ENCODE peak calls at places on chromosomes 12 and 14, in four cellular contexts. A is OCI-LY7, V is fibroblast of the aortic adventitia, W is coronary artery. F is an unnamed sample.
A peak's percentile ranks its signal among the peaks of the same experiment; 100 is the strongest.

GRCh38 chr14:36426836-36427235 is 93.2 kb downstream of the NKX2-1 start:
- DNase-seq in W (no peak), V (no peak), A (no peak), F (no peak)

GRCh38 chr12:75699728-75700496 is 188.5 kb upstream of the KRR1 start:
- DNase-seq in V (peak; percentile 79), W (no peak), A (no peak), F (no peak)

GRCh38 chr14:63204407-63205280 is at the start of gene RHOJ:
- DNase-seq in A (no peak), W (no peak), V (peak; percentile 45), F (no peak)

GRCh38 chr12:62659457-62660295 is 193.1 kb downstream of the MON2 start:
- DNase-seq in W (no peak), V (no peak), A (no peak), F (no peak)

GRCh38 chr12:15796493-15797141 is 7.4 kb upstream of the EPS8 start:
- DNase-seq in V (no peak), A (no peak), W (no peak), F (no peak)

GRCh38 chr12:110698171-110698902 is 9.4 kb upstream of the HVCN1 start:
- DNase-seq in W (peak; percentile 85), A (peak; percentile 93), V (peak; percentile 84), F (peak; percentile 71)

GRCh38 chr12:12333407-12333831 is 16.6 kb downstream of the MANSC1 start:
- DNase-seq in V (peak; percentile 90), A (no peak), W (no peak), F (no peak)

GRCh38 chr12:32659908-32660440 is 19.1 kb upstream of the DNM1L start:
- DNase-seq in A (no peak), W (no peak), V (no peak), F (no peak)

GRCh38 chr14:101927859-101928258 is 36.5 kb upstream of the DYNC1H1 start:
- DNase-seq in W (peak; percentile 88), A (no peak), V (peak; percentile 97), F (no peak)

GRCh38 chr12:48000878-48001321 is 3.4 kb downstream of the COL2A1 start:
- DNase-seq in V (peak; percentile 47), W (no peak), A (no peak), F (no peak)

GRCh38 chr12:109504068-109504467 is 26.6 kb downstream of the UBE3B start:
- DNase-seq in A (no peak), W (no peak), V (no peak), F (no peak)

GRCh38 chr12:103841690-103842584 is 903 bp upstream of the NT5DC3 start:
- DNase-seq in V (peak; percentile 31), W (no peak), A (no peak), F (peak; percentile 57)

GRCh38 chr12:78096909-78097597 is 266.4 kb downstream of the NAV3 start:
- DNase-seq in V (peak; percentile 75), W (no peak), A (no peak), F (no peak)

GRCh38 chr12:14057895-14058294 is 76.5 kb upstream of the GRIN2B start:
- DNase-seq in V (no peak), W (no peak), A (no peak), F (no peak)

GRCh38 chr14:55845963-55846851 is 266.2 kb downstream of the KTN1 start:
- DNase-seq in V (peak; percentile 16), W (no peak), A (no peak), F (no peak)

GRCh38 chr14:24259282-24260025 is 3.5 kb downstream of the TGM1 start:
- DNase-seq in A (no peak), V (peak; percentile 75), W (no peak), F (no peak)

GRCh38 chr12:123949118-123949774 is 23.4 kb downstream of the CCDC92 start:
- DNase-seq in V (no peak), W (peak; percentile 64), A (no peak), F (no peak)

GRCh38 chr12:8948711-8949524 is 527 bp downstream of the M6PR start:
- DNase-seq in V (peak; percentile 36), A (peak; percentile 48), W (no peak), F (peak; percentile 27)

GRCh38 chr14:50123062-50123461 is 6.7 kb upstream of the VCPKMT start:
- DNase-seq in W (no peak), A (no peak), V (no peak), F (no peak)

GRCh38 chr14:100096656-100097055 is 31.4 kb downstream of the EVL start:
- DNase-seq in V (no peak), W (no peak), A (no peak), F (no peak)

GRCh38 chr14:54749727-54750126 is 152.9 kb downstream of the GCH1 start:
- DNase-seq in W (no peak), A (no peak), V (no peak), F (no peak)

GRCh38 chr14:30387856-30388255 is 171.1 kb upstream of the G2E3 start:
- DNase-seq in V (no peak), W (no peak), A (no peak), F (no peak)

GRCh38 chr14:81206115-81206514 is 14.6 kb downstream of the GTF2A1 start:
- DNase-seq in A (no peak), V (no peak), W (no peak), F (no peak)

GRCh38 chr14:51507556-51508511 is 143.9 kb upstream of the FRMD6 start:
- DNase-seq in A (no peak), W (no peak), V (peak; percentile 81), F (no peak)

GRCh38 chr12:116423053-116423452 is 136.1 kb upstream of the MAP1LC3B2 start:
- DNase-seq in A (no peak), W (no peak), V (peak; percentile 95), F (no peak)

GRCh38 chr14:99041141-99041819 is 230.7 kb downstream of the BCL11B start:
- DNase-seq in V (no peak), A (no peak), W (peak; percentile 59), F (no peak)

DNA sequence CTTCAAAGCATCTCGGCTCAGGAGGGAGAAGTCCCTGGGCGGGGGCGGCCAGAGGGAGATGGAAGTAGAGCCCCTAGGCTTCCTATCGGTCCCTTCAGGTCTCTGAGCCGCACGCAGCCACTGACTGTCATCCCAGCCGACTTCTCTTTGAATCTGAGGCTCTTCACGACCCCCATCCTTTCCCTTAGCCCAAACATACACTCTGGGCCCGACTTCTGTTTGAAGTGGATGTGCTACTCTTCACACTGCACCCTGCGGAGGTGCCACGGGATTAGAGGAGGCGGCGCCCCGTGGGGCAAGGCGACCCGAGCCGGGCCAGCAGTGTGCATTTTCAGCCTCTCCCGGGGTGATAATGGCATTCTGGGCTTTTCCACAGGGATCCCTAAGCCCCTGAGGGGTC is 6.0 kb upstream of the DACT1 start:
- DNase-seq in W (no peak), A (no peak), V (no peak), F (no peak)
- H3K4me3 ChIP-seq in W (no peak overlapping the region), A (no peak overlapping the region), V (no peak overlapping the region), F (no peak overlapping the region)

DNA sequence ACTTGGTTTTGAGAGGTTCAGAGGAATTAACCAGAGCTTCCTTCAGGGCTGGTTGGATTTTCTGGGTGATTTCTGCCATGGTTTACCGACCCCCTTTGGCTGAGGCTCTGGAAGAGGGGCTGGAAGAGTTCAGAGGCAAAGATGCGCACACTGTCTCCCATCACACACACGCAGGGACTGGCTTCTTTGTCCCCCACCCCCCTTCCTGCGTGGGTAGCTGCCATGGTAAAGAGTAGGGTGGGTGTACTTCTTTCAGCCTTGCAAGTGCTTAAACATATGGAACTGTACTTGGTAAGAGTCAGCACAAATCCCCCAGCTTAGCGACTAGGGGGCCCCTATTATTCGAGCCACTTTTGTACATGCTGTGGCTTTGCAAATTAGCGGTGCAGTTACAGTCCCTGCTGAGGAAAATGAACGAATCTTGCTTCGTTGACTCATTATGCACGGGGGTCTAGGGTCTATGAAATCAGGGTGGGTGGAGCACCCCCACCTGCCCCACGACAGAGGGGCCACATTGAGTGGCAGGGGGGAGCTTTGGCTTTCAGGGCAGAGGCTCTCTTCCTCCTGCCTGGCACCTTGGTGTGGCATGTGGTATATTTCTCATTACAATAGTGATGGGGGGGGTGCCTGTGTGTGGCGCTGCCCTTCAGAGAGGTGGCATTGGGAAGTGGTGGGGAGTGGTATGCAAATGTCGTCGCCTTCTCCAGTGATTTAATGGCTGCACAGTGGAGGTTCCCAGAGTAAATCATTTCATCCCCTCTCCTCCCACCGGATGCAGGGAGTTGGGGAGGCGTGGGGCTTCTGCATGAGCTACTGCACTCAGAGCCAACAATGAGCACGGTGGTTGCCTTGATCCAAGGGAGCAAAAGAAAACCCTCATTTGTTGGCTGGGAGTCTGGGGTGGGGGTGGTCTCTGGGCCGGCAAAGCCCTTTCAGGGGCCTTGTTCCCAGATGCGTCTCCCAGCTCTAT is 124.0 kb downstream of the AACS start:
- DNase-seq in A (peak; percentile 39), V (no peak), W (no peak), F (no peak)
- H3K4me3 ChIP-seq in A (peak overlapping the region; percentile 33), V (peak overlapping the region; percentile 1), W (no peak overlapping the region), F (no peak overlapping the region)

GRCh38 chr12:57604454-57605307 is at the start of gene DTX3:
- DNase-seq in A (no peak), V (peak; percentile 18), W (no peak), F (peak; percentile 26)
- H3K4me3 ChIP-seq in A (no peak within 1 kb of the TSS), V (peak within 1 kb of the TSS; percentile 72), W (peak within 1 kb of the TSS; percentile 98), F (peak within 1 kb of the TSS; percentile 70)

GRCh38 chr12:6635856-6636521 is at the start of gene LPAR5:
- DNase-seq in W (no peak), V (peak; percentile 24), A (peak; percentile 72), F (no peak)

GRCh38 chr12:6639151-6639773 is 3.5 kb upstream of the LPAR5 start:
- DNase-seq in W (no peak), V (no peak), A (no peak), F (no peak)

GRCh38 chr12:6632026-6632978 is 3.5 kb downstream of the LPAR5 start:
- DNase-seq in A (peak; percentile 96), V (no peak), W (no peak), F (no peak)

GRCh38 chr12:6638305-6638704 is 2.5 kb upstream of the LPAR5 start:
- DNase-seq in A (peak; percentile 58), V (no peak), W (no peak), F (no peak)

DNA sequence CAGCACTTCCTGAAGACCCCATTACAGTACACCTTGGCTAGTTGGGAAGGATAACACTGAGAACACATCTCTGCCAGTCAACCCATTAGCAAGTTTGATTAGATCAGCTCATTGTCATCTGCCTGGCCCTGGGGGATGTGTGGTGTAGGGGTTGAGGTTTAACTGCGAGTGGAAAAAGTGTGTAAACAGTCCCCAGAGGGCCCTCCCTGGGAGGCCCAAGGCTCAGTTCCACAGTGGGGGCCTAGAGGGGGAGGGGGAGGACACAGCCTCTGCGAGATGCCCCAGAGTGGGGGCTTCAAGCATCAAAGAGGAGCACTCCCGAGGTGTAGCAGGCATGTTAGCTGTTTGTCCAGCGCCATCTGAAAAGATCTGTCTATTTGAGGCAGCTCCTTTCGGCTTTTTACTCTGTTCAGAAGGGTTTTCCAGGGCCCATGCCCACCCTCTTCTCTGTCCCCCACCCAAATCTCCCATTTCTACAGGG is 344 bp downstream of the LPAR5 start:
- DNase-seq in W (no peak), V (no peak), A (peak; percentile 86), F (no peak)
- H3K4me3 ChIP-seq in W (peak overlapping the region; percentile 28), V (no peak overlapping the region), A (peak overlapping the region; percentile 59), F (no peak overlapping the region)

GRCh38 chr12:19852100-19852855 is 413.0 kb downstream of the AEBP2 start:
- DNase-seq in W (no peak), V (no peak), A (no peak), F (no peak)
- H3K4me3 ChIP-seq in W (no peak overlapping the region), V (no peak overlapping the region), A (no peak overlapping the region), F (no peak overlapping the region)

GRCh38 chr12:18479266-18479665 is 217.9 kb downstream of the PIK3C2G start:
- DNase-seq in W (no peak), A (no peak), V (no peak), F (no peak)
- H3K4me3 ChIP-seq in W (no peak overlapping the region), A (no peak overlapping the region), V (no peak overlapping the region), F (no peak overlapping the region)